ENCODE peak calls at places on chromosome 1, in five cellular contexts. N, L, M, Y and R are unnamed samples.

GRCh38 chr1:186404454-186405051 is 28.9 kb downstream of the ODR4 start:
- DNase-seq in N (no peak), Y (no peak), L (no peak), M (no peak), R (no peak)

GRCh38 chr1:155126494-155127104 is 1.1 kb upstream of the EFNA1 start:
- DNase-seq in M (peak; percentile 36), Y (no peak), N (peak; percentile 25), L (peak; percentile 61), R (peak; percentile 50)

GRCh38 chr1:110538082-110538481 is 19.1 kb upstream of the KCNA10 start:
- DNase-seq in M (no peak), L (no peak), N (no peak), Y (no peak), R (no peak)

GRCh38 chr1:3324704-3325535 is 129.5 kb upstream of the ARHGEF16 start:
- DNase-seq in M (no peak), Y (no peak), N (no peak), L (no peak), R (no peak)

GRCh38 chr1:219514728-219515127 is 98.2 kb downstream of the ZC3H11B start:
- DNase-seq in Y (no peak), N (no peak), M (no peak), L (no peak), R (no peak)

GRCh38 chr1:222893255-222893654 is 78.4 kb downstream of the DISP1 start:
- DNase-seq in L (no peak), Y (no peak), N (no peak), M (no peak), R (peak; percentile 36)

GRCh38 chr1:184162266-184162665 is 110.7 kb downstream of the TSEN15 start:
- DNase-seq in Y (no peak), N (no peak), L (no peak), M (peak; percentile 38), R (peak; percentile 52)

GRCh38 chr1:86788300-86789206 is 84.2 kb downstream of the SH3GLB1 start:
- DNase-seq in Y (no peak), N (no peak), M (peak; percentile 24), L (no peak), R (peak; percentile 56)